ENCODE peak calls at places on chromosomes 6 and 20, in nine cellular contexts. B, F, R, H, M, O, I, X and G are unnamed samples.

GRCh38 chr20:56759741-56760278 is 130.7 kb downstream of the TFAP2C start:
- DNase-seq in B (no peak), F (no peak), R (no peak), H (no peak), M (no peak), O (no peak), I (no peak), X (peak), G (no peak)

GRCh38 chr20:64035066-64035932 is 683 bp upstream of the C20orf204 start:
- DNase-seq in B (peak), F (no peak), R (no peak), H (no peak), M (no peak), O (no peak), I (no peak), X (no peak), G (no peak)

GRCh38 chr20:61912665-61913422 is 152.8 kb downstream of the TAF4 start:
- DNase-seq in B (peak), F (no peak), R (no peak), H (no peak), M (no peak), O (no peak), I (no peak), X (no peak), G (no peak)

GRCh38 chr20:34768105-34768504 is 57.3 kb downstream of the NCOA6 start:
- DNase-seq in B (no peak), F (no peak), R (no peak), H (peak), M (no peak), O (no peak), I (no peak), X (no peak), G (no peak)

GRCh38 chr20:5080384-5080877 is 39.3 kb downstream of the PCNA start:
- DNase-seq in B (no peak), F (no peak), R (no peak), H (peak), M (peak), O (no peak), I (no peak), X (no peak), G (no peak)

GRCh38 chr6:160348552-160349441 is 619 bp downstream of the SLC22A3 start:
- DNase-seq in B (no peak), F (no peak), R (peak), H (no peak), M (peak), O (no peak), I (no peak), X (peak), G (peak)

GRCh38 chr20:49479785-49480184 is 2.7 kb downstream of the KCNB1 start:
- DNase-seq in B (no peak), F (no peak), R (no peak), H (no peak), M (no peak), O (no peak), I (no peak), X (no peak), G (no peak)

GRCh38 chr6:118706702-118707101 is 55.3 kb upstream of the CEP85L start:
- DNase-seq in B (no peak), F (no peak), R (no peak), H (no peak), M (no peak), O (no peak), I (no peak), X (no peak), G (no peak)

GRCh38 chr6:16704706-16705402 is 56.4 kb downstream of the ATXN1 start:
- DNase-seq in B (no peak), F (no peak), R (peak), H (peak), M (no peak), O (no peak), I (no peak), X (no peak), G (no peak)

GRCh38 chr6:127816643-127817042 is 84.2 kb downstream of the THEMIS start:
- DNase-seq in B (no peak), F (no peak), R (no peak), H (no peak), M (no peak), O (no peak), I (no peak), X (no peak), G (no peak)

GRCh38 chr20:41094656-41095055 is 42.7 kb upstream of the PLCG1 start:
- DNase-seq in B (no peak), F (no peak), R (no peak), H (peak), M (no peak), O (no peak), I (no peak), X (no peak), G (no peak)

GRCh38 chr20:48457261-48458002 is 370.4 kb downstream of the PREX1 start:
- DNase-seq in B (peak), F (no peak), R (no peak), H (no peak), M (no peak), O (no peak), I (no peak), X (no peak), G (no peak)

GRCh38 chr6:161318456-161318855 is 44.6 kb upstream of the AGPAT4 start:
- DNase-seq in B (no peak), F (no peak), R (no peak), H (no peak), M (no peak), O (no peak), I (no peak), X (no peak), G (peak)

GRCh38 chr6:123380257-123380656 is 256.5 kb downstream of the TRDN start:
- DNase-seq in B (no peak), F (no peak), R (peak), H (peak), M (no peak), O (no peak), I (no peak), X (no peak), G (peak)
- TF ChIP-seq CTCF in B (no peak), F (no peak), R (peak), H (peak), M (no peak), O (no peak), I (peak), X (no peak), G (peak)

GRCh38 chr6:42222450-42222849 is 4.8 kb upstream of the MRPS10 start:
- DNase-seq in B (no peak), F (no peak), R (peak), H (no peak), M (no peak), O (no peak), I (no peak), X (no peak), G (no peak)

GRCh38 chr6:42220754-42221153 is 3.1 kb upstream of the MRPS10 start:
- DNase-seq in B (no peak), F (no peak), R (no peak), H (no peak), M (no peak), O (no peak), I (no peak), X (no peak), G (peak)

GRCh38 chr6:42217165-42217522 is 517 bp downstream of the MRPS10 start:
- DNase-seq in B (no peak), F (no peak), R (no peak), H (no peak), M (no peak), O (no peak), I (no peak), X (no peak), G (no peak)

GRCh38 chr6:42221546-42221945 is 3.9 kb upstream of the MRPS10 start:
- DNase-seq in B (no peak), F (no peak), R (peak), H (no peak), M (no peak), O (no peak), I (no peak), X (no peak), G (no peak)

GRCh38 chr6:42217523-42218367 is at the start of gene MRPS10:
- DNase-seq in B (peak), F (peak), R (peak), H (peak), M (peak), O (peak), I (peak), X (peak), G (peak)
- TF ChIP-seq CTCF in B (no peak), F (no peak), R (no peak), H (no peak), M (no peak), O (no peak), I (no peak), X (no peak), G (no peak)

GRCh38 chr20:44066645-44067606 is 120.1 kb downstream of the JPH2 start:
- DNase-seq in B (no peak), F (no peak), R (no peak), H (no peak), M (no peak), O (no peak), I (no peak), X (no peak), G (no peak)

GRCh38 chr20:44068311-44068710 is 118.7 kb downstream of the JPH2 start:
- DNase-seq in B (no peak), F (no peak), R (no peak), H (no peak), M (no peak), O (no peak), I (no peak), X (no peak), G (no peak)

GRCh38 chr20:44067650-44068081 is 119.3 kb downstream of the JPH2 start:
- DNase-seq in B (no peak), F (no peak), R (no peak), H (no peak), M (no peak), O (no peak), I (no peak), X (no peak), G (no peak)

GRCh38 chr20:44064501-44065400 is 122.2 kb downstream of the JPH2 start:
- DNase-seq in B (no peak), F (no peak), R (no peak), H (no peak), M (no peak), O (peak), I (no peak), X (no peak), G (no peak)

GRCh38 chr20:44065401-44066340 is 121.3 kb downstream of the JPH2 start:
- DNase-seq in B (no peak), F (no peak), R (no peak), H (no peak), M (no peak), O (no peak), I (no peak), X (no peak), G (no peak)
- TF ChIP-seq CTCF in B (no peak), F (no peak), R (no peak), H (no peak), M (no peak), O (no peak), I (no peak), X (no peak), G (no peak)

DNA sequence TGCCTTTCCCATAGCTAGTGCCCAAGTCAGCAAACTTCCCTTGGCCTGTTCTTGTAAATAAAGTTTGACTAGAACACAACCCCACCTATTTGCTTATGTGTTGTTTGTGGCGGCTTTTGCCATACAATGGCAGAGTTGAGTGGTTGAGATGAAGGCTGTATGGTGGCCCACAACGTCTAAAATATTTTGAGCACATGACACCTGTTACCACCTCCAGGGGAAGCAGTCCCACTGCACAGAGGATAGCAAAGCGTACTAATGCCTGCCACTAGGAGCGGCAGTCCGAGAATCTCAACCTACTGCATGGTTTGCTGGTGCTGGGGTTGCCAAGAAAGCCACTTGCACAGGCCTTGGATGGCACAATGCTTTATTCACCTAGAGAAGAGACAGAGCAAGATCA is 58.6 kb downstream of the TGM2 start:
- DNase-seq in B (no peak), F (no peak), R (no peak), H (no peak), M (no peak), O (no peak), I (no peak), X (no peak), G (no peak)
- TF ChIP-seq CTCF in B (no peak), F (no peak), R (no peak), H (no peak), M (no peak), O (no peak), I (no peak), X (no peak), G (no peak)

GRCh38 chr6:170524188-170524535 is 28.9 kb downstream of the PSMB1 start:
- DNase-seq in B (no peak), F (no peak), R (no peak), H (no peak), M (no peak), O (no peak), I (no peak), X (no peak), G (no peak)

GRCh38 chr6:170525795-170526194 is 27.3 kb downstream of the PSMB1 start:
- DNase-seq in B (no peak), F (no peak), R (no peak), H (no peak), M (no peak), O (no peak), I (no peak), X (no peak), G (no peak)

GRCh38 chr6:170523256-170524187 is 29.6 kb downstream of the PSMB1 start:
- DNase-seq in B (no peak), F (no peak), R (no peak), H (no peak), M (no peak), O (no peak), I (no peak), X (no peak), G (no peak)

GRCh38 chr6:170516783-170517616 is 36.1 kb downstream of the PSMB1 start:
- DNase-seq in B (peak), F (peak), R (peak), H (peak), M (peak), O (no peak), I (peak), X (peak), G (peak)

DNA sequence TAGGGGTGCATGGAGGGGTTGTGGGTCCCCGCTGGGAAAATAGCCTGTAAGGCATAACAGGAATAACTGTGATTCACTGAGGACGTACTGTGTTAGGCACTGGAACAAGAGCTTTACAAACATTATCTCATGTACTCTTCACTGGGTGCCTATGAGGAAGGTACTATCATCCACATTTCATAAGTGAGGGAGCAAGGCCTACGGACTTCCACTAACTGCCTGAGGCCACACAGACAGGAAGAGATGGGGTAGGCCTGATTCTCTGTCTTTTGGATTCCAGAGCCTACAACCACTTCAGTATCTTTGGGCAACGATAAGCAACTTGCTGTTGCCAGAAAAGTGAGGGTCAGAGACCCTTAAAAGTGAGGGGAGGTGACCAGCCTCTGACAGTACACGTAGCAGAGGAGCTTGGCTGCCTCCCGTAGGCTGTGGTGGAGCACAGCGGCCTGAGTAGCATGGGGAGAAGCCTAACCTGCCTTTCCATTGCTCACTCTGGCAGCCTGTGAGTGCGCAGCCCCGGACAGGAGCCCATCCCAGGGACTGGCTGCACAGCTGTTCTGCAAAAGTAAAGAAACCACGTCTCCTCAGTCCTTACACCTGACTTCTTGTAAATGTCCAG is 30.4 kb downstream of the PSMB1 start:
- DNase-seq in B (no peak), F (no peak), R (peak), H (peak), M (no peak), O (no peak), I (no peak), X (no peak), G (peak)
- TF ChIP-seq CTCF in B (peak), F (no peak), R (peak), H (peak), M (no peak), O (no peak), I (no peak), X (peak), G (no peak)